ENCODE peak calls at places on chromosome 20, in eight cellular contexts. One of them, this sample, is unnamed.
A peak's percentile ranks its signal among the peaks of the same experiment; 100 is the strongest.

GRCh38 chr20:12156252-12156651 is 238.6 kb downstream of the BTBD3 start:
- DNase-seq in A673: no peak
- DNase-seq in A549: no peak
- DNase-seq in AG09309: no peak
- DNase-seq in aorta: no peak
- DNase-seq in heart right ventricle: no peak
- DNase-seq in NB4: no peak
- DNase-seq in coronary artery: no peak
- DNase-seq in this sample: no peak

GRCh38 chr20:38926934-38927616 is 858 bp downstream of the FAM83D start:
- DNase-seq in A673: peak; percentile 25
- DNase-seq in A549: peak; percentile 10
- DNase-seq in AG09309: no peak
- DNase-seq in aorta: peak; percentile 77
- DNase-seq in heart right ventricle: no peak
- DNase-seq in NB4: no peak
- DNase-seq in coronary artery: no peak
- DNase-seq in this sample: no peak

GRCh38 chr20:19885981-19886665 is 128.1 kb downstream of the RIN2 start:
- DNase-seq in A673: peak; percentile 16
- DNase-seq in A549: peak; percentile 84
- DNase-seq in AG09309: no peak
- DNase-seq in aorta: peak; percentile 83
- DNase-seq in heart right ventricle: peak; percentile 46
- DNase-seq in NB4: no peak
- DNase-seq in coronary artery: no peak
- DNase-seq in this sample: no peak

GRCh38 chr20:24653306-24653705 is 183.9 kb downstream of the SYNDIG1 start:
- DNase-seq in A673: no peak
- DNase-seq in A549: peak; percentile 78
- DNase-seq in AG09309: no peak
- DNase-seq in aorta: no peak
- DNase-seq in heart right ventricle: no peak
- DNase-seq in NB4: no peak
- DNase-seq in coronary artery: no peak
- DNase-seq in this sample: no peak

GRCh38 chr20:13525225-13525940 is 113.3 kb downstream of the TASP1 start:
- DNase-seq in A673: no peak
- DNase-seq in A549: peak; percentile 87
- DNase-seq in AG09309: peak; percentile 83
- DNase-seq in aorta: no peak
- DNase-seq in heart right ventricle: no peak
- DNase-seq in NB4: no peak
- DNase-seq in coronary artery: no peak
- DNase-seq in this sample: peak; percentile 87

GRCh38 chr20:46388201-46388836 is 18.1 kb downstream of the ELMO2 start:
- DNase-seq in A673: no peak
- DNase-seq in A549: no peak
- DNase-seq in AG09309: no peak
- DNase-seq in aorta: no peak
- DNase-seq in heart right ventricle: no peak
- DNase-seq in NB4: no peak
- DNase-seq in coronary artery: no peak
- DNase-seq in this sample: no peak

GRCh38 chr20:38880952-38881735 is 45.1 kb upstream of the FAM83D start:
- DNase-seq in A673: peak; percentile 28
- DNase-seq in A549: no peak
- DNase-seq in AG09309: no peak
- DNase-seq in aorta: no peak
- DNase-seq in heart right ventricle: no peak
- DNase-seq in NB4: peak; percentile 81
- DNase-seq in coronary artery: no peak
- DNase-seq in this sample: no peak

GRCh38 chr20:36631651-36632050 is 14.3 kb downstream of the SLA2 start:
- DNase-seq in A673: no peak
- DNase-seq in A549: no peak
- DNase-seq in AG09309: no peak
- DNase-seq in aorta: no peak
- DNase-seq in heart right ventricle: no peak
- DNase-seq in NB4: peak; percentile 38
- DNase-seq in coronary artery: no peak
- DNase-seq in this sample: no peak

GRCh38 chr20:1664911-1665310 is 7.3 kb upstream of the SIRPG start:
- DNase-seq in A673: no peak
- DNase-seq in A549: no peak
- DNase-seq in AG09309: no peak
- DNase-seq in aorta: no peak
- DNase-seq in heart right ventricle: no peak
- DNase-seq in NB4: peak; percentile 91
- DNase-seq in coronary artery: no peak
- DNase-seq in this sample: no peak

GRCh38 chr20:10312111-10312510 is 93.5 kb downstream of the SNAP25 start:
- DNase-seq in A673: no peak
- DNase-seq in A549: no peak
- DNase-seq in AG09309: no peak
- DNase-seq in aorta: no peak
- DNase-seq in heart right ventricle: no peak
- DNase-seq in NB4: no peak
- DNase-seq in coronary artery: no peak
- DNase-seq in this sample: no peak

GRCh38 chr20:62918830-62919229 is 7.5 kb downstream of the DIDO1 start:
- DNase-seq in A673: no peak
- DNase-seq in A549: no peak
- DNase-seq in AG09309: no peak
- DNase-seq in aorta: peak; percentile 55
- DNase-seq in heart right ventricle: no peak
- DNase-seq in NB4: no peak
- DNase-seq in coronary artery: no peak
- DNase-seq in this sample: no peak

GRCh38 chr20:1327241-1327653 is 1.7 kb downstream of the SDCBP2 start:
- DNase-seq in A673: no peak
- DNase-seq in A549: no peak
- DNase-seq in AG09309: no peak
- DNase-seq in aorta: no peak
- DNase-seq in heart right ventricle: peak; percentile 30
- DNase-seq in NB4: peak; percentile 43
- DNase-seq in coronary artery: peak; percentile 75
- DNase-seq in this sample: no peak

GRCh38 chr20:1308702-1309095 is 20.2 kb downstream of the SDCBP2 start:
- DNase-seq in A673: no peak
- DNase-seq in A549: no peak
- DNase-seq in AG09309: no peak
- DNase-seq in aorta: peak; percentile 56
- DNase-seq in heart right ventricle: no peak
- DNase-seq in NB4: no peak
- DNase-seq in coronary artery: no peak
- DNase-seq in this sample: no peak

GRCh38 chr20:31868853-31869672 is 1.3 kb downstream of the DUSP15 start:
- DNase-seq in A673: no peak
- DNase-seq in A549: no peak
- DNase-seq in AG09309: no peak
- DNase-seq in aorta: no peak
- DNase-seq in heart right ventricle: no peak
- DNase-seq in NB4: peak; percentile 80
- DNase-seq in coronary artery: no peak
- DNase-seq in this sample: no peak

GRCh38 chr20:36830791-36831691 is 44.9 kb upstream of the TLDC2 start:
- DNase-seq in A673: no peak
- DNase-seq in A549: no peak
- DNase-seq in AG09309: peak; percentile 52
- DNase-seq in aorta: peak; percentile 94
- DNase-seq in heart right ventricle: peak; percentile 80
- DNase-seq in NB4: no peak
- DNase-seq in coronary artery: peak; percentile 94
- DNase-seq in this sample: no peak

GRCh38 chr20:40717343-40717865 is 28.4 kb upstream of the MAFB start:
- DNase-seq in A673: no peak
- DNase-seq in A549: no peak
- DNase-seq in AG09309: no peak
- DNase-seq in aorta: no peak
- DNase-seq in heart right ventricle: no peak
- DNase-seq in NB4: no peak
- DNase-seq in coronary artery: no peak
- DNase-seq in this sample: no peak

GRCh38 chr20:43564993-43565757 is 6.3 kb downstream of the SGK2 start:
- DNase-seq in A673: no peak
- DNase-seq in A549: no peak
- DNase-seq in AG09309: no peak
- DNase-seq in aorta: no peak
- DNase-seq in heart right ventricle: no peak
- DNase-seq in NB4: no peak
- DNase-seq in coronary artery: no peak
- DNase-seq in this sample: no peak

GRCh38 chr20:22063753-22064152 is 358.3 kb downstream of the PAX1 start:
- DNase-seq in A673: no peak
- DNase-seq in A549: no peak
- DNase-seq in AG09309: no peak
- DNase-seq in aorta: no peak
- DNase-seq in heart right ventricle: no peak
- DNase-seq in NB4: no peak
- DNase-seq in coronary artery: no peak
- DNase-seq in this sample: no peak

GRCh38 chr20:18058661-18059467 is 1.1 kb upstream of the OVOL2 start:
- DNase-seq in A673: no peak
- DNase-seq in A549: peak; percentile 20
- DNase-seq in AG09309: no peak
- DNase-seq in aorta: no peak
- DNase-seq in heart right ventricle: no peak
- DNase-seq in NB4: peak; percentile 24
- DNase-seq in coronary artery: no peak
- DNase-seq in this sample: no peak
- H3K4me3 ChIP-seq in A673: peak overlapping the region; percentile 4
- H3K4me3 ChIP-seq in A549: peak overlapping the region; percentile 65
- H3K4me3 ChIP-seq in AG09309: no peak overlapping the region
- H3K4me3 ChIP-seq in aorta: no peak overlapping the region
- H3K4me3 ChIP-seq in heart right ventricle: no peak overlapping the region
- H3K4me3 ChIP-seq in NB4: no peak overlapping the region
- H3K4me3 ChIP-seq in coronary artery: peak overlapping the region; percentile 9
- H3K4me3 ChIP-seq in this sample: no peak overlapping the region

GRCh38 chr20:59561228-59561605 is 43.1 kb upstream of the PHACTR3 start:
- DNase-seq in A673: no peak
- DNase-seq in A549: no peak
- DNase-seq in AG09309: no peak
- DNase-seq in aorta: no peak
- DNase-seq in heart right ventricle: no peak
- DNase-seq in NB4: no peak
- DNase-seq in coronary artery: no peak
- DNase-seq in this sample: no peak

GRCh38 chr20:59560588-59561227 is 43.6 kb upstream of the PHACTR3 start:
- DNase-seq in A673: peak; percentile 50
- DNase-seq in A549: peak; percentile 35
- DNase-seq in AG09309: no peak
- DNase-seq in aorta: no peak
- DNase-seq in heart right ventricle: no peak
- DNase-seq in NB4: peak; percentile 63
- DNase-seq in coronary artery: no peak
- DNase-seq in this sample: no peak

GRCh38 chr20:59561614-59562277 is 42.6 kb upstream of the PHACTR3 start:
- DNase-seq in A673: no peak
- DNase-seq in A549: no peak
- DNase-seq in AG09309: no peak
- DNase-seq in aorta: no peak
- DNase-seq in heart right ventricle: no peak
- DNase-seq in NB4: no peak
- DNase-seq in coronary artery: no peak
- DNase-seq in this sample: no peak

GRCh38 chr20:59559024-59559817 is 45.1 kb upstream of the PHACTR3 start:
- DNase-seq in A673: no peak
- DNase-seq in A549: no peak
- DNase-seq in AG09309: no peak
- DNase-seq in aorta: no peak
- DNase-seq in heart right ventricle: no peak
- DNase-seq in NB4: no peak
- DNase-seq in coronary artery: no peak
- DNase-seq in this sample: no peak

GRCh38 chr20:59559863-59560262 is 44.5 kb upstream of the PHACTR3 start:
- DNase-seq in A673: no peak
- DNase-seq in A549: no peak
- DNase-seq in AG09309: no peak
- DNase-seq in aorta: no peak
- DNase-seq in heart right ventricle: no peak
- DNase-seq in NB4: no peak
- DNase-seq in coronary artery: no peak
- DNase-seq in this sample: no peak
- H3K4me3 ChIP-seq in A673: no peak overlapping the region
- H3K4me3 ChIP-seq in A549: no peak overlapping the region
- H3K4me3 ChIP-seq in AG09309: no peak overlapping the region
- H3K4me3 ChIP-seq in aorta: no peak overlapping the region
- H3K4me3 ChIP-seq in heart right ventricle: no peak overlapping the region
- H3K4me3 ChIP-seq in NB4: no peak overlapping the region
- H3K4me3 ChIP-seq in coronary artery: no peak overlapping the region
- H3K4me3 ChIP-seq in this sample: no peak overlapping the region

DNA sequence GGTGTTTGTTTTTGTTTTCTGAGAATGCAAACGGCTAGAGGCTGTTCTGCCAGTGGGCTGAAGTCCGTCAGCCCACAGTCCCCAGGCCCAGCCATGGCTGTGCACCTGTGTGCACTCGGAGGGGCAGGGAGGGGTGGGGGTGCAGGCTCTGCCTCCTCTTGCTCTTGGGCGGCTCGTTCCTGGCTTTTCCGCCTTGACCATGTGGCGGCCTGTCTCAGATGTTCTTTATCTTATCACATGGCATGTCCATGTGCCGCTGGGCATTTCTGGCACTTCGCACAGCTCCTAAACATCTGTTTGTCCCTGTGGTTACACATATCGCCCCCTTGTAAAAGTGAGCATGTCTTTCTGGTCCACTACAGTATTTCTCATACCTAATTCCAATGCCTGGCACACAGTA is 137.0 kb downstream of the CDH4 start:
- DNase-seq in A673: no peak
- DNase-seq in A549: no peak
- DNase-seq in AG09309: no peak
- DNase-seq in aorta: peak; percentile 55
- DNase-seq in heart right ventricle: no peak
- DNase-seq in NB4: no peak
- DNase-seq in coronary artery: no peak
- DNase-seq in this sample: no peak
- H3K4me3 ChIP-seq in A673: no peak overlapping the region
- H3K4me3 ChIP-seq in A549: no peak overlapping the region
- H3K4me3 ChIP-seq in AG09309: no peak overlapping the region
- H3K4me3 ChIP-seq in aorta: no peak overlapping the region
- H3K4me3 ChIP-seq in heart right ventricle: no peak overlapping the region
- H3K4me3 ChIP-seq in NB4: no peak overlapping the region
- H3K4me3 ChIP-seq in coronary artery: no peak overlapping the region
- H3K4me3 ChIP-seq in this sample: no peak overlapping the region

DNA sequence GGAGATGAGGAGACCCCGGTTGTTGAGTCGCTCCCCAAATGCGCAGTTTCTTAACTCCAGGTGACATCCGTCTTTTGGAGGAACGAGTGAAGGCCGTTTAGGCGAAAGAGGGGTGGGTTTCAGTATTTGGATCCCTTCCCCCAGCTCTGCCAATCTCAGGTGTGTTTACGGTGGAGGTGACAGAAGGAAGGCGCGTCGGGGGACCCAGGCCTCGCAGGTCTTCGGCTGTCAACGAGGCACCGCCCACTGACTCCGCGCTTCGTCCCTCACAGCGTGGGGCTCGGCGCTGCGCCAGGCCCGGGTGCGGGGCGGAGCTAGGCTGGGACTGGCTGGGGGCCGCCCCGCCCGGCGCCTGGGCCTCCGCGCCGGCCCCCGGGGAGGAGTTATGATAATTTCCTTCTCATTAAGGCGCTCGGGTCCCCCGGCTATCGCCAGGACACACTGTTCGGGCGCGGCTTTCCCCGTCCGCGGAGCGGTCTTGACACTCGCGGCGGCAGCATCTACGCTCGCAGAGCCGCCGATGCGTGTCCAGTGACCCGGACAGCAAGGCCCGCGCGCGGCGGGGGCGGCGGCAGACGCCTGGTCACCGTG is at the start of gene TFAP2C:
- DNase-seq in A673: peak; percentile 76
- DNase-seq in A549: peak; percentile 84
- DNase-seq in AG09309: no peak
- DNase-seq in aorta: peak; percentile 81
- DNase-seq in heart right ventricle: peak; percentile 38
- DNase-seq in NB4: peak; percentile 88
- DNase-seq in coronary artery: no peak
- DNase-seq in this sample: no peak
- H3K4me3 ChIP-seq in A673: peak within 1 kb of the TSS; percentile 38
- H3K4me3 ChIP-seq in A549: peak within 1 kb of the TSS; percentile 86
- H3K4me3 ChIP-seq in AG09309: peak within 1 kb of the TSS; percentile 84
- H3K4me3 ChIP-seq in aorta: peak within 1 kb of the TSS; percentile 0
- H3K4me3 ChIP-seq in heart right ventricle: peak within 1 kb of the TSS; percentile 40
- H3K4me3 ChIP-seq in NB4: peak within 1 kb of the TSS; percentile 63
- H3K4me3 ChIP-seq in coronary artery: peak within 1 kb of the TSS; percentile 71
- H3K4me3 ChIP-seq in this sample: peak within 1 kb of the TSS; percentile 63

This sample was measured in BJ.